ENCODE peak calls at places on chromosomes 6 and 20, in four cellular contexts. One of them, this sample, is unnamed.

GRCh38 chr6:41846666-41847237 is 48.4 kb downstream of the USP49 start:
- DNase-seq in NCI-H1436 treated with DMSO at 0.1 percent for 48 hours: no peak
- DNase-seq in T1000: peak; percentile 71
- DNase-seq in right lobe of liver: peak; percentile 24
- DNase-seq in this sample: peak; percentile 58

GRCh38 chr6:156269751-156270369 is 507.3 kb upstream of the ARID1B start:
- DNase-seq in NCI-H1436 treated with DMSO at 0.1 percent for 48 hours: no peak
- DNase-seq in T1000: no peak
- DNase-seq in right lobe of liver: no peak
- DNase-seq in this sample: no peak

GRCh38 chr6:151067684-151068596 is 171.8 kb upstream of the AKAP12 start:
- DNase-seq in NCI-H1436 treated with DMSO at 0.1 percent for 48 hours: no peak
- DNase-seq in T1000: peak; percentile 59
- DNase-seq in right lobe of liver: peak; percentile 88
- DNase-seq in this sample: peak; percentile 97

GRCh38 chr6:108001696-108002231 is 43.8 kb upstream of the SEC63 start:
- DNase-seq in NCI-H1436 treated with DMSO at 0.1 percent for 48 hours: no peak
- DNase-seq in T1000: no peak
- DNase-seq in right lobe of liver: no peak
- DNase-seq in this sample: no peak

GRCh38 chr6:153960741-153961140 is 78.3 kb upstream of the OPRM1 start:
- DNase-seq in NCI-H1436 treated with DMSO at 0.1 percent for 48 hours: no peak
- DNase-seq in T1000: no peak
- DNase-seq in right lobe of liver: no peak
- DNase-seq in this sample: no peak

GRCh38 chr6:44058617-44059358 is 68.5 kb downstream of the MRPL14 start:
- DNase-seq in NCI-H1436 treated with DMSO at 0.1 percent for 48 hours: no peak
- DNase-seq in T1000: no peak
- DNase-seq in right lobe of liver: peak; percentile 80
- DNase-seq in this sample: peak; percentile 89

GRCh38 chr6:127301199-127301700 is 34.6 kb downstream of the RNF146 start:
- DNase-seq in NCI-H1436 treated with DMSO at 0.1 percent for 48 hours: no peak
- DNase-seq in T1000: no peak
- DNase-seq in right lobe of liver: no peak
- DNase-seq in this sample: no peak

GRCh38 chr6:28357036-28357435 is 7.3 kb downstream of the ZKSCAN3 start:
- DNase-seq in NCI-H1436 treated with DMSO at 0.1 percent for 48 hours: no peak
- DNase-seq in T1000: no peak
- DNase-seq in right lobe of liver: no peak
- DNase-seq in this sample: no peak

GRCh38 chr6:38212579-38212978 is 393.1 kb downstream of the ZFAND3 start:
- DNase-seq in NCI-H1436 treated with DMSO at 0.1 percent for 48 hours: peak; percentile 87
- DNase-seq in T1000: peak; percentile 15
- DNase-seq in right lobe of liver: no peak
- DNase-seq in this sample: no peak

GRCh38 chr20:7608246-7608645 is 332.0 kb downstream of the HAO1 start:
- DNase-seq in NCI-H1436 treated with DMSO at 0.1 percent for 48 hours: no peak
- DNase-seq in T1000: no peak
- DNase-seq in right lobe of liver: no peak
- DNase-seq in this sample: no peak

GRCh38 chr6:4820704-4821276 is 44.6 kb downstream of the CDYL start:
- DNase-seq in NCI-H1436 treated with DMSO at 0.1 percent for 48 hours: no peak
- DNase-seq in T1000: no peak
- DNase-seq in right lobe of liver: no peak
- DNase-seq in this sample: no peak